ENCODE peak calls at places on chromosomes 16 and 17, in eight cellular contexts. One of them, this sample, is unnamed.

GRCh38 chr16:4314532-4315184 is 1.2 kb upstream of the GLIS2 start:
- DNase-seq in Panc1: no peak
- DNase-seq in colonic mucosa: peak; percentile 23
- DNase-seq in cardiac muscle cell: peak; percentile 52
- DNase-seq in ovary: peak; percentile 76
- DNase-seq in heart left ventricle: no peak
- DNase-seq in adrenal gland: no peak
- DNase-seq in neuronal stem cell: no peak
- DNase-seq in this sample: peak; percentile 34

GRCh38 chr16:252366-253337 is 18.0 kb downstream of the FAM234A start:
- DNase-seq in Panc1: no peak
- DNase-seq in colonic mucosa: peak; percentile 84
- DNase-seq in cardiac muscle cell: no peak
- DNase-seq in ovary: no peak
- DNase-seq in heart left ventricle: no peak
- DNase-seq in adrenal gland: no peak
- DNase-seq in neuronal stem cell: no peak
- DNase-seq in this sample: peak; percentile 38

GRCh38 chr17:79941088-79942010 is 94.3 kb downstream of the TBC1D16 start:
- DNase-seq in Panc1: no peak
- DNase-seq in colonic mucosa: no peak
- DNase-seq in cardiac muscle cell: no peak
- DNase-seq in ovary: peak; percentile 50
- DNase-seq in heart left ventricle: no peak
- DNase-seq in adrenal gland: no peak
- DNase-seq in neuronal stem cell: no peak
- DNase-seq in this sample: no peak

GRCh38 chr17:48905987-48906515 is 2.2 kb upstream of the UBE2Z start:
- DNase-seq in Panc1: no peak
- DNase-seq in colonic mucosa: no peak
- DNase-seq in cardiac muscle cell: no peak
- DNase-seq in ovary: no peak
- DNase-seq in heart left ventricle: no peak
- DNase-seq in adrenal gland: no peak
- DNase-seq in neuronal stem cell: no peak
- DNase-seq in this sample: no peak

GRCh38 chr16:2178321-2179106 is 17.9 kb downstream of the CASKIN1 start:
- DNase-seq in Panc1: no peak
- DNase-seq in colonic mucosa: peak; percentile 45
- DNase-seq in cardiac muscle cell: peak; percentile 38
- DNase-seq in ovary: no peak
- DNase-seq in heart left ventricle: no peak
- DNase-seq in adrenal gland: no peak
- DNase-seq in neuronal stem cell: no peak
- DNase-seq in this sample: peak; percentile 56

GRCh38 chr17:21278304-21279197 is 6.0 kb upstream of the MAP2K3 start:
- DNase-seq in Panc1: no peak
- DNase-seq in colonic mucosa: peak; percentile 86
- DNase-seq in cardiac muscle cell: no peak
- DNase-seq in ovary: no peak
- DNase-seq in heart left ventricle: no peak
- DNase-seq in adrenal gland: no peak
- DNase-seq in neuronal stem cell: no peak
- DNase-seq in this sample: peak; percentile 69

GRCh38 chr17:4944163-4944553 is 4.1 kb downstream of the RNF167 start:
- DNase-seq in Panc1: no peak
- DNase-seq in colonic mucosa: no peak
- DNase-seq in cardiac muscle cell: no peak
- DNase-seq in ovary: no peak
- DNase-seq in heart left ventricle: no peak
- DNase-seq in adrenal gland: no peak
- DNase-seq in neuronal stem cell: no peak
- DNase-seq in this sample: peak; percentile 60

GRCh38 chr17:81228420-81228819 is 5.7 kb upstream of the CEP131 start:
- DNase-seq in Panc1: no peak
- DNase-seq in colonic mucosa: no peak
- DNase-seq in cardiac muscle cell: no peak
- DNase-seq in ovary: no peak
- DNase-seq in heart left ventricle: no peak
- DNase-seq in adrenal gland: no peak
- DNase-seq in neuronal stem cell: no peak
- DNase-seq in this sample: no peak

GRCh38 chr16:4768549-4769305 is 1.8 kb upstream of the ZNF500 start:
- DNase-seq in Panc1: peak; percentile 92
- DNase-seq in colonic mucosa: peak; percentile 99
- DNase-seq in cardiac muscle cell: peak; percentile 98
- DNase-seq in ovary: peak; percentile 99
- DNase-seq in heart left ventricle: peak; percentile 98
- DNase-seq in adrenal gland: peak; percentile 97
- DNase-seq in neuronal stem cell: peak; percentile 96
- DNase-seq in this sample: peak; percentile 78

GRCh38 chr16:71628810-71629209 is 2.8 kb downstream of the MARVELD3 start:
- DNase-seq in Panc1: no peak
- DNase-seq in colonic mucosa: no peak
- DNase-seq in cardiac muscle cell: no peak
- DNase-seq in ovary: no peak
- DNase-seq in heart left ventricle: no peak
- DNase-seq in adrenal gland: no peak
- DNase-seq in neuronal stem cell: no peak
- DNase-seq in this sample: no peak

GRCh38 chr17:55704412-55704811 is 18.3 kb downstream of the TMEM100 start:
- DNase-seq in Panc1: no peak
- DNase-seq in colonic mucosa: no peak
- DNase-seq in cardiac muscle cell: no peak
- DNase-seq in ovary: no peak
- DNase-seq in heart left ventricle: no peak
- DNase-seq in adrenal gland: no peak
- DNase-seq in neuronal stem cell: no peak
- DNase-seq in this sample: no peak

GRCh38 chr17:50153650-50154575 is 3.4 kb upstream of the PPP1R9B start:
- DNase-seq in Panc1: no peak
- DNase-seq in colonic mucosa: no peak
- DNase-seq in cardiac muscle cell: no peak
- DNase-seq in ovary: peak; percentile 88
- DNase-seq in heart left ventricle: peak; percentile 68
- DNase-seq in adrenal gland: peak; percentile 85
- DNase-seq in neuronal stem cell: no peak
- DNase-seq in this sample: no peak

GRCh38 chr17:17081304-17081940 is 39.2 kb downstream of the MPRIP start:
- DNase-seq in Panc1: no peak
- DNase-seq in colonic mucosa: no peak
- DNase-seq in cardiac muscle cell: no peak
- DNase-seq in ovary: peak; percentile 38
- DNase-seq in heart left ventricle: no peak
- DNase-seq in adrenal gland: no peak
- DNase-seq in neuronal stem cell: no peak
- DNase-seq in this sample: no peak

GRCh38 chr17:5877948-5878347 is 192.2 kb upstream of the WSCD1 start:
- DNase-seq in Panc1: no peak
- DNase-seq in colonic mucosa: no peak
- DNase-seq in cardiac muscle cell: no peak
- DNase-seq in ovary: no peak
- DNase-seq in heart left ventricle: peak; percentile 49
- DNase-seq in adrenal gland: peak; percentile 24
- DNase-seq in neuronal stem cell: no peak
- DNase-seq in this sample: no peak

GRCh38 chr16:12437761-12438440 is 365.8 kb downstream of the CPPED1 start:
- DNase-seq in Panc1: no peak
- DNase-seq in colonic mucosa: no peak
- DNase-seq in cardiac muscle cell: no peak
- DNase-seq in ovary: no peak
- DNase-seq in heart left ventricle: no peak
- DNase-seq in adrenal gland: no peak
- DNase-seq in neuronal stem cell: no peak
- DNase-seq in this sample: no peak

GRCh38 chr17:41311111-41311510 is 2.0 kb upstream of the KRTAP16-1 start:
- DNase-seq in Panc1: no peak
- DNase-seq in colonic mucosa: no peak
- DNase-seq in cardiac muscle cell: no peak
- DNase-seq in ovary: no peak
- DNase-seq in heart left ventricle: no peak
- DNase-seq in adrenal gland: no peak
- DNase-seq in neuronal stem cell: no peak
- DNase-seq in this sample: no peak

GRCh38 chr16:67534420-67534819 is 5.8 kb downstream of the RIPOR1 start:
- DNase-seq in Panc1: no peak
- DNase-seq in colonic mucosa: no peak
- DNase-seq in cardiac muscle cell: no peak
- DNase-seq in ovary: no peak
- DNase-seq in heart left ventricle: no peak
- DNase-seq in adrenal gland: no peak
- DNase-seq in neuronal stem cell: no peak
- DNase-seq in this sample: no peak

GRCh38 chr17:74861554-74862107 is 1.9 kb upstream of the GRIN2C start:
- DNase-seq in Panc1: no peak
- DNase-seq in colonic mucosa: no peak
- DNase-seq in cardiac muscle cell: no peak
- DNase-seq in ovary: peak; percentile 39
- DNase-seq in heart left ventricle: no peak
- DNase-seq in adrenal gland: no peak
- DNase-seq in neuronal stem cell: no peak
- DNase-seq in this sample: no peak

GRCh38 chr17:74859439-74860228 is at the start of gene GRIN2C:
- DNase-seq in Panc1: no peak
- DNase-seq in colonic mucosa: no peak
- DNase-seq in cardiac muscle cell: peak; percentile 56
- DNase-seq in ovary: peak; percentile 46
- DNase-seq in heart left ventricle: no peak
- DNase-seq in adrenal gland: no peak
- DNase-seq in neuronal stem cell: no peak
- DNase-seq in this sample: peak; percentile 40

GRCh38 chr17:74858672-74859438 is 830 bp downstream of the GRIN2C start:
- DNase-seq in Panc1: no peak
- DNase-seq in colonic mucosa: no peak
- DNase-seq in cardiac muscle cell: no peak
- DNase-seq in ovary: no peak
- DNase-seq in heart left ventricle: no peak
- DNase-seq in adrenal gland: no peak
- DNase-seq in neuronal stem cell: no peak
- DNase-seq in this sample: no peak

GRCh38 chr17:74860999-74861553 is 1.4 kb upstream of the GRIN2C start:
- DNase-seq in Panc1: no peak
- DNase-seq in colonic mucosa: no peak
- DNase-seq in cardiac muscle cell: no peak
- DNase-seq in ovary: no peak
- DNase-seq in heart left ventricle: no peak
- DNase-seq in adrenal gland: no peak
- DNase-seq in neuronal stem cell: no peak
- DNase-seq in this sample: no peak

DNA sequence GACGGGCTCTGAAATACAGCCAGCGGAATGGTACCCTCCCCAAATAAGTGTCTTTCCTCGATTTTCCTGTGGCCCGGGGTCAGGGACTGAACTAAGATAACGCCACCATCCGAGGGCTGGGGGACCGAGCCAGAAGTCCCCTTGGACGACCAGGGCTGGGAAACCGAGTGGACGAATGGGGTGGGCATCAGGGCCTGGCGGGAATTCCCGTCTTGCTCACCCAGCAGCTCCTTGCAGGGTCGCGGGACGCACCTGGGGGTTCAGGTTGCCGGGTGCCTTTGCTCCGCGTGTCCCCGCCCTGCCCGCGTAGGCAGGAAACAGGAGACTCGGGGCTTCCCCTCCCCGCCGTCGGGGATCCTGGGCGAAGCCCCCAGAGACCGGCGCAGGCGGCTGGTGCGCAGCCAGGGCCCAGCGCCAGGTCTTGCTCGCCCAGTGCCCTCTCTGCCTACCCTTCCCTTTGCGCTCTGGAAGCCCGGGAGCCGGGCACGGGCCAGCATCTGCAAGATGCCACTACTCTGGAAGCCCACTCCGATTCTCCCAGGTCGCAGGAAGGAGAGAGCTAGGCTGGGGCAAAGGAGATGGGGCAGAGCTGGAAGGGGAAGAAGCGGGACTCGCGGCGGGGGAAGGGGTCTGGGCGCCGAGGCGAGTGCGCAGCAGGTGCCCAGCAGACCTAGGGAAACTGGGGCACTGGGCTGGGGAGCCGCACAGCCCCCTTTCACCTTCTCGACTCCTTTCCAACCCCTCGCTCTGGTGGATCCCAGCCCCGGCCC is 729 bp upstream of the GRIN2C start:
- DNase-seq in Panc1: no peak
- DNase-seq in colonic mucosa: no peak
- DNase-seq in cardiac muscle cell: no peak
- DNase-seq in ovary: no peak
- DNase-seq in heart left ventricle: no peak
- DNase-seq in adrenal gland: no peak
- DNase-seq in neuronal stem cell: no peak
- DNase-seq in this sample: no peak
- H3K4me3 ChIP-seq in Panc1: peak overlapping the region; percentile 12
- H3K4me3 ChIP-seq in colonic mucosa: no peak overlapping the region
- H3K4me3 ChIP-seq in cardiac muscle cell: peak overlapping the region; percentile 17
- H3K4me3 ChIP-seq in ovary: no peak overlapping the region
- H3K4me3 ChIP-seq in heart left ventricle: peak overlapping the region; percentile 44
- H3K4me3 ChIP-seq in adrenal gland: no peak overlapping the region
- H3K4me3 ChIP-seq in neuronal stem cell: no peak overlapping the region
- H3K4me3 ChIP-seq in this sample: no peak overlapping the region

GRCh38 chr16:81784042-81784785 is 5.1 kb downstream of the PLCG2 start:
- DNase-seq in Panc1: no peak
- DNase-seq in colonic mucosa: no peak
- DNase-seq in cardiac muscle cell: peak; percentile 40
- DNase-seq in ovary: no peak
- DNase-seq in heart left ventricle: no peak
- DNase-seq in adrenal gland: no peak
- DNase-seq in neuronal stem cell: no peak
- DNase-seq in this sample: no peak
- H3K27me3 ChIP-seq in Panc1: no peaks in the 10 kb centered on the region
- H3K27me3 ChIP-seq in colonic mucosa: peaks cover 22% of the 10 kb centered on the region
- H3K27me3 ChIP-seq in cardiac muscle cell: peaks cover 19% of the 10 kb centered on the region
- H3K27me3 ChIP-seq in ovary: no peaks in the 10 kb centered on the region
- H3K27me3 ChIP-seq in heart left ventricle: no peaks in the 10 kb centered on the region
- H3K27me3 ChIP-seq in adrenal gland: no peaks in the 10 kb centered on the region
- H3K27me3 ChIP-seq in neuronal stem cell: peaks cover 56% of the 10 kb centered on the region
- H3K27me3 ChIP-seq in this sample: peaks cover 5% of the 10 kb centered on the region

GRCh38 chr17:77380411-77381184 is 239.8 kb downstream of the SEC14L1 start:
- DNase-seq in Panc1: no peak
- DNase-seq in colonic mucosa: no peak
- DNase-seq in cardiac muscle cell: no peak
- DNase-seq in ovary: no peak
- DNase-seq in heart left ventricle: no peak
- DNase-seq in adrenal gland: no peak
- DNase-seq in neuronal stem cell: no peak
- DNase-seq in this sample: no peak
- H3K4me1 ChIP-seq in Panc1: peaks cover 97% of the 10 kb centered on the region
- H3K4me1 ChIP-seq in colonic mucosa: peaks cover 8% of the 10 kb centered on the region
- H3K4me1 ChIP-seq in cardiac muscle cell: peaks cover 57% of the 10 kb centered on the region
- H3K4me1 ChIP-seq in ovary: peaks cover 74% of the 10 kb centered on the region
- H3K4me1 ChIP-seq in heart left ventricle: peaks cover 99% of the 10 kb centered on the region
- H3K4me1 ChIP-seq in adrenal gland: peaks cover 98% of the 10 kb centered on the region
- H3K4me1 ChIP-seq in neuronal stem cell: peaks cover 69% of the 10 kb centered on the region
- H3K4me1 ChIP-seq in this sample: peaks cover 98% of the 10 kb centered on the region

DNA sequence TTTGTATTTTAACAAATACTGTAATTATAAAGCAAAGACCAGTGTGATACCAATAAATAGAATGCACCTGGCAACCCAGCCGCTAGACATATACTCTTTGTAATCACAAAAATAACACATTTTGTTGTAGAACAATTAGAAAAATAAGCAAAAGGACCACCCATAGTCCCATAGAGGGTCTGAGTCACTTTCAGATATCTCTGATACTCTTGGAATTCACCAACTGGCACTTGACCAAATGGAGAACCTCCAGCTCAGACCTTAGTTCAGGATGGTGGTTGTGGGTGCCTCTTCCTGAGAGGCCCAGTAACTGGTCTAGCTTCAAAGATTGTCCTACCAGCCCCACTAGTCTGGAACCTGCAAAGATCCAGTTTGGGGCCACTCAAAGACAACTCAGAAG is 789 bp upstream of the TERF2 start:
- DNase-seq in Panc1: no peak
- DNase-seq in colonic mucosa: no peak
- DNase-seq in cardiac muscle cell: no peak
- DNase-seq in ovary: no peak
- DNase-seq in heart left ventricle: no peak
- DNase-seq in adrenal gland: no peak
- DNase-seq in neuronal stem cell: no peak
- DNase-seq in this sample: no peak
- H3K4me3 ChIP-seq in Panc1: peak overlapping the region; percentile 65
- H3K4me3 ChIP-seq in colonic mucosa: no peak overlapping the region
- H3K4me3 ChIP-seq in cardiac muscle cell: no peak overlapping the region
- H3K4me3 ChIP-seq in ovary: no peak overlapping the region
- H3K4me3 ChIP-seq in heart left ventricle: peak overlapping the region; percentile 80
- H3K4me3 ChIP-seq in adrenal gland: no peak overlapping the region
- H3K4me3 ChIP-seq in neuronal stem cell: no peak overlapping the region
- H3K4me3 ChIP-seq in this sample: no peak overlapping the region

This sample was measured in CD4-positive, alpha-beta memory T cell.